ENCODE peak calls at places on chromosomes 3 and 15, in six cellular contexts. One of them, this sample, is unnamed.

GRCh38 chr15:74624020-74624602 is 8.5 kb downstream of the CLK3 start:
- DNase-seq in ureter: no peak
- DNase-seq in small intestine: no peak
- DNase-seq in GM12864: no peak
- DNase-seq in NCI-H1436 treated with DMSO at 0.1 percent for 48 hours: no peak
- DNase-seq in B cell: no peak
- DNase-seq in this sample: no peak

GRCh38 chr3:113834983-113835382 is 3.6 kb upstream of the GRAMD1C start:
- DNase-seq in NCI-H1436 treated with DMSO at 0.1 percent for 48 hours: no peak
- DNase-seq in GM12864: no peak
- DNase-seq in small intestine: peak; percentile 19
- DNase-seq in ureter: no peak
- DNase-seq in B cell: no peak
- DNase-seq in this sample: no peak

GRCh38 chr3:33385423-33385822 is 54.8 kb downstream of the UBP1 start:
- DNase-seq in NCI-H1436 treated with DMSO at 0.1 percent for 48 hours: no peak
- DNase-seq in GM12864: no peak
- DNase-seq in small intestine: peak; percentile 16
- DNase-seq in B cell: no peak
- DNase-seq in ureter: no peak
- DNase-seq in this sample: no peak

GRCh38 chr3:164962610-164963009 is 115.7 kb downstream of the SI start:
- DNase-seq in small intestine: no peak
- DNase-seq in GM12864: no peak
- DNase-seq in B cell: no peak
- DNase-seq in NCI-H1436 treated with DMSO at 0.1 percent for 48 hours: no peak
- DNase-seq in ureter: no peak
- DNase-seq in this sample: no peak

GRCh38 chr3:18144571-18144970 is 280.6 kb downstream of the SATB1 start:
- DNase-seq in GM12864: no peak
- DNase-seq in B cell: no peak
- DNase-seq in NCI-H1436 treated with DMSO at 0.1 percent for 48 hours: no peak
- DNase-seq in ureter: no peak
- DNase-seq in small intestine: no peak
- DNase-seq in this sample: no peak

GRCh38 chr3:154931484-154931883 is 148.6 kb upstream of the MME start:
- DNase-seq in small intestine: no peak
- DNase-seq in B cell: no peak
- DNase-seq in NCI-H1436 treated with DMSO at 0.1 percent for 48 hours: no peak
- DNase-seq in GM12864: no peak
- DNase-seq in ureter: no peak
- DNase-seq in this sample: no peak

GRCh38 chr3:194486540-194487288 is at the start of gene ATP13A3:
- DNase-seq in small intestine: peak; percentile 89
- DNase-seq in NCI-H1436 treated with DMSO at 0.1 percent for 48 hours: peak; percentile 66
- DNase-seq in GM12864: peak; percentile 66
- DNase-seq in B cell: peak; percentile 88
- DNase-seq in ureter: peak; percentile 88
- DNase-seq in this sample: peak; percentile 41

GRCh38 chr3:187744169-187745151 is 808 bp downstream of the BCL6 start:
- DNase-seq in ureter: peak; percentile 66
- DNase-seq in small intestine: peak; percentile 52
- DNase-seq in GM12864: no peak
- DNase-seq in NCI-H1436 treated with DMSO at 0.1 percent for 48 hours: no peak
- DNase-seq in B cell: no peak
- DNase-seq in this sample: no peak

GRCh38 chr15:29822100-29822684 is at the start of gene TJP1:
- DNase-seq in NCI-H1436 treated with DMSO at 0.1 percent for 48 hours: no peak
- DNase-seq in small intestine: peak; percentile 81
- DNase-seq in B cell: no peak
- DNase-seq in ureter: peak; percentile 68
- DNase-seq in GM12864: no peak
- DNase-seq in this sample: no peak

GRCh38 chr15:36469567-36469966 is 109.9 kb upstream of the CDIN1 start:
- DNase-seq in NCI-H1436 treated with DMSO at 0.1 percent for 48 hours: no peak
- DNase-seq in ureter: no peak
- DNase-seq in GM12864: no peak
- DNase-seq in small intestine: no peak
- DNase-seq in B cell: no peak
- DNase-seq in this sample: no peak

GRCh38 chr3:187066228-187066995 is 72.9 kb downstream of the RPL39L start:
- DNase-seq in NCI-H1436 treated with DMSO at 0.1 percent for 48 hours: no peak
- DNase-seq in ureter: no peak
- DNase-seq in GM12864: peak; percentile 84
- DNase-seq in small intestine: peak; percentile 22
- DNase-seq in B cell: peak; percentile 62
- DNase-seq in this sample: no peak

GRCh38 chr3:107524214-107525100 is 1.7 kb downstream of the BBX start:
- DNase-seq in small intestine: peak; percentile 42
- DNase-seq in NCI-H1436 treated with DMSO at 0.1 percent for 48 hours: no peak
- DNase-seq in B cell: no peak
- DNase-seq in GM12864: no peak
- DNase-seq in ureter: peak; percentile 72
- DNase-seq in this sample: no peak

GRCh38 chr3:99753268-99753975 is 64.2 kb upstream of the CMSS1 start:
- DNase-seq in small intestine: peak; percentile 17
- DNase-seq in ureter: no peak
- DNase-seq in NCI-H1436 treated with DMSO at 0.1 percent for 48 hours: no peak
- DNase-seq in GM12864: peak; percentile 22
- DNase-seq in B cell: no peak
- DNase-seq in this sample: peak; percentile 9

GRCh38 chr3:49865198-49865784 is 4.4 kb downstream of the CAMKV start:
- DNase-seq in GM12864: no peak
- DNase-seq in small intestine: no peak
- DNase-seq in ureter: no peak
- DNase-seq in B cell: no peak
- DNase-seq in NCI-H1436 treated with DMSO at 0.1 percent for 48 hours: no peak
- DNase-seq in this sample: no peak

GRCh38 chr15:64461577-64462162 is 1.3 kb downstream of the ZNF609 start:
- DNase-seq in GM12864: peak; percentile 40
- DNase-seq in ureter: no peak
- DNase-seq in NCI-H1436 treated with DMSO at 0.1 percent for 48 hours: no peak
- DNase-seq in B cell: no peak
- DNase-seq in small intestine: peak; percentile 51
- DNase-seq in this sample: no peak

GRCh38 chr3:154182975-154183374 is 61.8 kb downstream of the ARHGEF26 start:
- DNase-seq in B cell: no peak
- DNase-seq in small intestine: no peak
- DNase-seq in NCI-H1436 treated with DMSO at 0.1 percent for 48 hours: no peak
- DNase-seq in ureter: no peak
- DNase-seq in GM12864: no peak
- DNase-seq in this sample: no peak

GRCh38 chr15:41892621-41893421 is 1.0 kb downstream of the SPTBN5 start:
- DNase-seq in NCI-H1436 treated with DMSO at 0.1 percent for 48 hours: no peak
- DNase-seq in B cell: no peak
- DNase-seq in ureter: no peak
- DNase-seq in GM12864: no peak
- DNase-seq in small intestine: peak; percentile 57
- DNase-seq in this sample: no peak

This sample was measured in NCI-H187 treated with DMSO at 0.1 percent for 48 hours.